ENCODE peak calls at places on chromosomes 11 and 22, in four cellular contexts. One of them, this sample, is unnamed.

GRCh38 chr11:57751676-57752253 is at the start of gene BTBD18:
- DNase-seq in K562: peak; percentile 38
- DNase-seq in A549: peak; percentile 57
- DNase-seq in HepG2: peak; percentile 83
- DNase-seq in this sample: no peak

GRCh38 chr22:22026157-22026831 is 43.7 kb upstream of the TOP3B start:
- DNase-seq in HepG2: no peak
- DNase-seq in K562: no peak
- DNase-seq in A549: no peak
- DNase-seq in this sample: no peak

GRCh38 chr11:12086271-12087074 is 23.9 kb upstream of the MICAL2 start:
- DNase-seq in A549: peak; percentile 89
- DNase-seq in HepG2: peak; percentile 37
- DNase-seq in K562: no peak
- DNase-seq in this sample: no peak

GRCh38 chr11:2436521-2437031 is 7.7 kb downstream of the TRPM5 start:
- DNase-seq in HepG2: no peak
- DNase-seq in A549: no peak
- DNase-seq in K562: no peak
- DNase-seq in this sample: no peak

GRCh38 chr22:40216041-40216756 is 38.5 kb downstream of the TNRC6B start:
- DNase-seq in A549: no peak
- DNase-seq in HepG2: no peak
- DNase-seq in K562: no peak
- DNase-seq in this sample: no peak

GRCh38 chr11:44445500-44446340 is 119.7 kb upstream of the CD82 start:
- DNase-seq in HepG2: no peak
- DNase-seq in K562: no peak
- DNase-seq in A549: no peak
- DNase-seq in this sample: no peak

GRCh38 chr11:62923634-62924411 is 2.7 kb upstream of the CHRM1 start:
- DNase-seq in HepG2: no peak
- DNase-seq in K562: peak; percentile 44
- DNase-seq in A549: no peak
- DNase-seq in this sample: no peak

GRCh38 chr22:22151308-22151707 is 93.3 kb upstream of the VPREB1 start:
- DNase-seq in K562: no peak
- DNase-seq in HepG2: no peak
- DNase-seq in A549: no peak
- DNase-seq in this sample: no peak

GRCh38 chr22:35197071-35197470 is 60.2 kb upstream of the HMGXB4 start:
- DNase-seq in A549: no peak
- DNase-seq in HepG2: no peak
- DNase-seq in K562: no peak
- DNase-seq in this sample: no peak

GRCh38 chr11:111585371-111585770 is 16.9 kb upstream of the SIK2 start:
- DNase-seq in HepG2: no peak
- DNase-seq in K562: no peak
- DNase-seq in A549: no peak
- DNase-seq in this sample: no peak

GRCh38 chr11:61650781-61651571 is 29.2 kb upstream of the DAGLA start:
- DNase-seq in A549: no peak
- DNase-seq in HepG2: no peak
- DNase-seq in K562: peak; percentile 53
- DNase-seq in this sample: peak; percentile 62

GRCh38 chr11:12272821-12273617 is 104.4 kb upstream of the PARVA start:
- DNase-seq in A549: no peak
- DNase-seq in K562: no peak
- DNase-seq in HepG2: peak; percentile 41
- DNase-seq in this sample: no peak

GRCh38 chr11:114279778-114280532 is 16.2 kb upstream of the NNMT start:
- DNase-seq in A549: no peak
- DNase-seq in HepG2: no peak
- DNase-seq in K562: no peak
- DNase-seq in this sample: peak; percentile 23

GRCh38 chr22:50136431-50137047 is 34.0 kb upstream of the PANX2 start:
- DNase-seq in K562: no peak
- DNase-seq in HepG2: no peak
- DNase-seq in A549: no peak
- DNase-seq in this sample: no peak

GRCh38 chr11:77142091-77142975 is 14.3 kb downstream of the MYO7A start:
- DNase-seq in HepG2: no peak
- DNase-seq in A549: no peak
- DNase-seq in K562: no peak
- DNase-seq in this sample: no peak

GRCh38 chr11:126122863-126123262 is 60.2 kb upstream of the CDON start:
- DNase-seq in K562: no peak
- DNase-seq in HepG2: no peak
- DNase-seq in A549: no peak
- DNase-seq in this sample: no peak

GRCh38 chr22:42610211-42610610 is 4.5 kb downstream of the POLDIP3 start:
- DNase-seq in K562: no peak
- DNase-seq in A549: no peak
- DNase-seq in HepG2: no peak
- DNase-seq in this sample: no peak

GRCh38 chr11:115886111-115886733 is 382.0 kb upstream of the CADM1 start:
- DNase-seq in HepG2: no peak
- DNase-seq in A549: no peak
- DNase-seq in K562: no peak
- DNase-seq in this sample: no peak

GRCh38 chr11:34274712-34275398 is 83.0 kb downstream of the ABTB2 start:
- DNase-seq in A549: peak; percentile 96
- DNase-seq in HepG2: no peak
- DNase-seq in K562: no peak
- DNase-seq in this sample: no peak

GRCh38 chr11:35214181-35214770 is 75.3 kb downstream of the CD44 start:
- DNase-seq in K562: no peak
- DNase-seq in A549: no peak
- DNase-seq in HepG2: no peak
- DNase-seq in this sample: no peak

GRCh38 chr22:29427176-29427760 is 11.1 kb upstream of the RFPL1 start:
- DNase-seq in K562: no peak
- DNase-seq in A549: no peak
- DNase-seq in HepG2: no peak
- DNase-seq in this sample: no peak

GRCh38 chr11:130786987-130787688 is 129.1 kb downstream of the SNX19 start:
- DNase-seq in K562: no peak
- DNase-seq in A549: no peak
- DNase-seq in HepG2: no peak
- DNase-seq in this sample: no peak

GRCh38 chr11:33403344-33403743 is 146.2 kb downstream of the HIPK3 start:
- DNase-seq in HepG2: no peak
- DNase-seq in K562: no peak
- DNase-seq in A549: no peak
- DNase-seq in this sample: no peak

GRCh38 chr22:49332691-49333090 is 495.0 kb downstream of the BRD1 start:
- DNase-seq in A549: no peak
- DNase-seq in HepG2: no peak
- DNase-seq in K562: no peak
- DNase-seq in this sample: no peak

GRCh38 chr22:25644122-25644521 is 79.6 kb downstream of the GRK3 start:
- DNase-seq in HepG2: no peak
- DNase-seq in A549: no peak
- DNase-seq in K562: no peak
- DNase-seq in this sample: no peak

GRCh38 chr22:40206561-40206960 is 28.8 kb downstream of the TNRC6B start:
- DNase-seq in A549: no peak
- DNase-seq in K562: no peak
- DNase-seq in HepG2: no peak
- DNase-seq in this sample: no peak

GRCh38 chr22:41204992-41205900 is at the start of gene L3MBTL2:
- DNase-seq in K562: peak; percentile 97
- DNase-seq in A549: peak; percentile 96
- DNase-seq in HepG2: peak; percentile 95
- DNase-seq in this sample: peak; percentile 99

GRCh38 chr22:42881982-42882656 is 25.0 kb upstream of the ARFGAP3 start:
- DNase-seq in A549: no peak
- DNase-seq in K562: no peak
- DNase-seq in HepG2: no peak
- DNase-seq in this sample: no peak

GRCh38 chr11:5301846-5302245 is at the start of gene OR51B4:
- DNase-seq in A549: no peak
- DNase-seq in HepG2: no peak
- DNase-seq in K562: no peak
- DNase-seq in this sample: no peak

GRCh38 chr22:32583921-32584335 is 109.3 kb downstream of the FBXO7 start:
- DNase-seq in HepG2: peak; percentile 81
- DNase-seq in A549: no peak
- DNase-seq in K562: no peak
- DNase-seq in this sample: no peak

GRCh38 chr11:2517386-2518064 is 72.7 kb downstream of the KCNQ1 start:
- DNase-seq in K562: no peak
- DNase-seq in HepG2: no peak
- DNase-seq in A549: no peak
- DNase-seq in this sample: no peak

GRCh38 chr11:63766501-63767270 is 1.9 kb downstream of the ZFTA start:
- DNase-seq in A549: no peak
- DNase-seq in HepG2: peak; percentile 47
- DNase-seq in K562: peak; percentile 36
- DNase-seq in this sample: no peak

GRCh38 chr22:46219650-46220049 is 30.4 kb downstream of the CDPF1 start:
- DNase-seq in A549: no peak
- DNase-seq in K562: no peak
- DNase-seq in HepG2: no peak
- DNase-seq in this sample: no peak

GRCh38 chr11:134466035-134466908 is 54.2 kb upstream of the B3GAT1 start:
- DNase-seq in HepG2: no peak
- DNase-seq in A549: no peak
- DNase-seq in K562: no peak
- DNase-seq in this sample: peak; percentile 55

GRCh38 chr11:46352063-46352841 is 5.0 kb downstream of the DGKZ start:
- DNase-seq in A549: no peak
- DNase-seq in K562: peak; percentile 89
- DNase-seq in HepG2: no peak
- DNase-seq in this sample: no peak
- TF ChIP-seq RNF2 in A549: no peak
- TF ChIP-seq RNF2 in K562: no peak
- TF ChIP-seq RNF2 in HepG2: no peak
- TF ChIP-seq RNF2 in this sample: no peak

GRCh38 chr11:118894192-118894591 is 10.5 kb downstream of the CXCR5 start:
- DNase-seq in A549: no peak
- DNase-seq in K562: no peak
- DNase-seq in HepG2: no peak
- DNase-seq in this sample: no peak
- TF ChIP-seq RAD21 in A549: no peak
- TF ChIP-seq RAD21 in K562: no peak
- TF ChIP-seq RAD21 in HepG2: no peak
- TF ChIP-seq RAD21 in this sample: no peak

GRCh38 chr11:93519179-93519578 is 24.0 kb downstream of the SMCO4 start:
- DNase-seq in HepG2: no peak
- DNase-seq in A549: no peak
- DNase-seq in K562: no peak
- DNase-seq in this sample: no peak
- TF ChIP-seq RNF2 in HepG2: no peak
- TF ChIP-seq RNF2 in A549: no peak
- TF ChIP-seq RNF2 in K562: no peak
- TF ChIP-seq RNF2 in this sample: no peak

DNA sequence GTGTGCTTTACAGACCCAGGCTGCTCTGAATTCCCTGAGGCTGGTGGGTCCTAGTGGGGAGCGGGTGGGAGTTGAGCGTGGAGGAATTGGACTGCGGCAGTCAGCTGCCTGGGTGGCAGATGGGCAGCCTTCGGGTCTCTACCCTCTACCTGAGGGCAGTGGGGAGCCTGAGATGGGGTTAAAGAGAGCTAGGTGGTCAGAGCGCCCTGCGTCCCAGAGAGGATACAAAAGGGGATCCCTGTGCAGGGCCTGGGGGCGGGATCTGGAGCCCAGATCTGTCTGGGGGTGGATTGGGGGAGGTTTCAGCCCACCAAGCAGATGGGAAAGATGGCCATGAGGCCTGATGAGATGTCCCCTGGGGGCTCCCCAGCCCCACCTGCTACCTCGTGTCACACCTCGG is 18.2 kb downstream of the KCTD17 start:
- DNase-seq in HepG2: no peak
- DNase-seq in A549: no peak
- DNase-seq in K562: no peak
- DNase-seq in this sample: no peak
- TF ChIP-seq RAD21 in HepG2: no peak
- TF ChIP-seq RAD21 in A549: no peak
- TF ChIP-seq RAD21 in K562: no peak
- TF ChIP-seq RAD21 in this sample: no peak

DNA sequence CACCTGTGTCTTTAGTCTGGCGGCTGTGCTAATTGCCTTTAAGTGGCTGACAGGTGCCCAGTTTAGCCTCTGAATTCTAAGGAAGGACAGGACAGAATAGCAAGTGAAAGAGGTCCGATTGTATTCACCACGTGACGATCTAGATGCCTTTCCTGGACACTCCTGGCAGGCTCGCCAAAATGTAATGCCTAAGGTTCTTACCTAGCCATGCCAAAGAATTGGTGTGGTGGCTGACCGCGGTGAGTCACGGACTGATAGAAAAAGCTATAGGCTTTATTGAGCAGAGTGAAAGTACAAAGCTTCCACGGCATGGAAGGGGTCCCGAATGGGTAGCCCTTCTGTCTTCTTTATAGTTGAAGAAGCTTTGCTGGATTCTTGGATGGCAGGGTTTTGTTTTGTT is 26.8 kb downstream of the ANKRD42 start:
- DNase-seq in HepG2: no peak
- DNase-seq in A549: no peak
- DNase-seq in K562: no peak
- DNase-seq in this sample: no peak
- TF ChIP-seq RNF2 in HepG2: no peak
- TF ChIP-seq RNF2 in A549: no peak
- TF ChIP-seq RNF2 in K562: no peak
- TF ChIP-seq RNF2 in this sample: no peak

GRCh38 chr22:27194096-27194748 is 536.8 kb downstream of the MIAT start:
- DNase-seq in K562: no peak
- DNase-seq in A549: no peak
- DNase-seq in HepG2: no peak
- DNase-seq in this sample: no peak

GRCh38 chr22:27196483-27196882 is 539.1 kb downstream of the MIAT start:
- DNase-seq in K562: no peak
- DNase-seq in HepG2: no peak
- DNase-seq in A549: no peak
- DNase-seq in this sample: no peak

GRCh38 chr22:27195516-27195915 is 538.1 kb downstream of the MIAT start:
- DNase-seq in HepG2: no peak
- DNase-seq in K562: no peak
- DNase-seq in A549: no peak
- DNase-seq in this sample: no peak

GRCh38 chr22:27193636-27194035 is 536.2 kb downstream of the MIAT start:
- DNase-seq in K562: no peak
- DNase-seq in A549: no peak
- DNase-seq in HepG2: no peak
- DNase-seq in this sample: no peak

GRCh38 chr22:27195104-27195503 is 537.7 kb downstream of the MIAT start:
- DNase-seq in K562: no peak
- DNase-seq in HepG2: no peak
- DNase-seq in A549: no peak
- DNase-seq in this sample: no peak
- TF ChIP-seq RAD21 in K562: no peak
- TF ChIP-seq RAD21 in HepG2: no peak
- TF ChIP-seq RAD21 in A549: no peak
- TF ChIP-seq RAD21 in this sample: no peak